ENCODE peak calls at places on chromosomes 4 and X, in eight cellular contexts. D is effector CD4-positive, alpha-beta T cell; N is right atrium auricular region; T is tibial nerve; H is endothelial cell; Z is stimulated activated CD4-positive, alpha-beta T cell treated with anti-CD3 and anti-CD28 coated beads, Interleukin-2, amount 100 ng/mL, for 24 hours; P is GM13976; V is left cardiac atrium. X is an unnamed sample.

GRCh38 chrX:3046253-3046909 is 5.1 kb downstream of the ARSF start:
- DNase-seq in V (no peak), P (no peak), H (no peak), N (no peak), D (no peak), T (no peak), Z (no peak), X (no peak)

GRCh38 chr4:64969081-64969480 is 559.8 kb upstream of the TECRL start:
- DNase-seq in T (no peak), H (no peak), V (no peak), Z (no peak), D (no peak), P (no peak), N (no peak), X (no peak)

GRCh38 chr4:154618708-154619315 is 6.4 kb upstream of the FGG start:
- DNase-seq in P (peak; percentile 35), Z (peak; percentile 51), T (peak; percentile 48), N (no peak), V (peak; percentile 53), D (peak; percentile 7), H (peak; percentile 67), X (peak; percentile 28)

GRCh38 chr4:1711906-1712215 is 258 bp downstream of the SLBP start:
- DNase-seq in V (no peak), Z (no peak), T (no peak), N (no peak), P (no peak), D (no peak), H (no peak), X (no peak)

GRCh38 chr4:19455850-19456602 is 795.7 kb upstream of the SLIT2 start:
- DNase-seq in V (no peak), D (no peak), N (no peak), P (no peak), Z (no peak), T (no peak), H (no peak), X (no peak)

GRCh38 chr4:74543247-74543670 is 98.3 kb downstream of the AREG start:
- DNase-seq in P (no peak), Z (no peak), D (no peak), N (no peak), H (no peak), T (no peak), V (no peak), X (no peak)

GRCh38 chr4:5801696-5802095 is 90.7 kb downstream of the EVC start:
- DNase-seq in D (no peak), Z (no peak), P (no peak), T (no peak), N (no peak), V (no peak), H (no peak), X (no peak)

GRCh38 chr4:6663596-6664393 is 23.3 kb downstream of the MRFAP1 start:
- DNase-seq in D (no peak), N (no peak), V (no peak), H (no peak), T (no peak), Z (no peak), P (no peak), X (no peak)

GRCh38 chr4:56821394-56822263 is at the start of gene SPINK2:
- DNase-seq in P (peak; percentile 58), N (no peak), D (peak; percentile 61), V (no peak), Z (peak; percentile 70), H (peak; percentile 46), T (no peak), X (no peak)

X was measured in omental fat pad.